ENCODE peak calls at places on chromosomes 5 and 9, in seven cellular contexts. I is HuH-7.5, C is left cardiac atrium, W is thyroid gland, E is T-helper 2 cell, S is esophagus squamous epithelium, X is mucosa of descending colon. Y is an unnamed sample.
A peak's percentile ranks its signal among the peaks of the same experiment; 100 is the strongest.

GRCh38 chr5:69230181-69230580 is 4.5 kb upstream of the CDK7 start:
- DNase-seq in E (no peak), X (no peak), W (no peak), S (no peak), I (no peak), C (no peak), Y (no peak)

GRCh38 chr9:74985041-74985440 is 32.3 kb upstream of the C9orf40 start:
- DNase-seq in X (no peak), C (no peak), S (no peak), E (no peak), I (no peak), W (no peak), Y (no peak)

GRCh38 chr5:107468286-107468685 is 202.5 kb downstream of the EFNA5 start:
- DNase-seq in X (no peak), C (no peak), I (no peak), S (no peak), E (no peak), W (no peak), Y (no peak)

GRCh38 chr9:100472725-100473261 is at the start of gene TMEFF1:
- DNase-seq in X (peak; percentile 41), S (no peak), E (peak; percentile 17), W (peak; percentile 67), C (peak; percentile 28), I (peak; percentile 85), Y (peak; percentile 89)

GRCh38 chr5:144864113-144864512 is 693.4 kb downstream of the KCTD16 start:
- DNase-seq in I (no peak), X (no peak), S (no peak), W (no peak), E (no peak), C (no peak), Y (no peak)

GRCh38 chr9:131468031-131468430 is 34.7 kb upstream of the POMT1 start:
- DNase-seq in X (no peak), E (no peak), C (no peak), W (no peak), I (no peak), S (no peak), Y (no peak)

GRCh38 chr5:96381526-96381925 is 51.5 kb downstream of the PCSK1 start:
- DNase-seq in W (peak; percentile 23), C (no peak), S (no peak), E (no peak), X (no peak), I (no peak), Y (no peak)

GRCh38 chr5:172045315-172045632 is 38.8 kb upstream of the FBXW11 start:
- DNase-seq in S (no peak), W (no peak), I (no peak), C (no peak), X (no peak), E (no peak), Y (no peak)

GRCh38 chr5:57313716-57314115 is 139.9 kb downstream of the GPBP1 start:
- DNase-seq in E (no peak), X (no peak), W (no peak), S (no peak), C (no peak), I (no peak), Y (no peak)

GRCh38 chr9:73079326-73079725 is 72.3 kb upstream of the ANXA1 start:
- DNase-seq in E (no peak), I (no peak), S (no peak), W (no peak), C (no peak), X (no peak), Y (no peak)

GRCh38 chr9:87420884-87421283 is 76.8 kb upstream of the DAPK1 start:
- DNase-seq in E (no peak), S (no peak), C (no peak), X (no peak), I (no peak), W (no peak), Y (no peak)

GRCh38 chr9:99398241-99398640 is 176.2 kb downstream of the SEC61B start:
- DNase-seq in W (no peak), I (no peak), C (no peak), S (no peak), E (no peak), X (no peak), Y (no peak)

GRCh38 chr5:38339446-38339845 is 81.1 kb downstream of the EGFLAM start:
- DNase-seq in C (no peak), I (no peak), S (no peak), W (no peak), X (no peak), E (no peak), Y (no peak)

GRCh38 chr5:149320791-149321330 is 24.4 kb upstream of the GRPEL2 start:
- DNase-seq in W (peak; percentile 96), X (peak; percentile 94), E (no peak), C (peak; percentile 93), S (no peak), I (peak; percentile 60), Y (no peak)

GRCh38 chr5:122790354-122791123 is 15.7 kb downstream of the SNX2 start:
- DNase-seq in I (no peak), C (no peak), X (no peak), E (no peak), W (no peak), S (no peak), Y (no peak)

GRCh38 chr5:159422371-159422770 is 92.1 kb upstream of the IL12B start:
- DNase-seq in X (no peak), S (no peak), E (no peak), I (no peak), C (no peak), W (no peak), Y (no peak)

GRCh38 chr9:137409515-137409914 is 13.4 kb downstream of the EXD3 start:
- DNase-seq in C (no peak), E (no peak), I (no peak), S (no peak), W (no peak), X (no peak), Y (no peak)

GRCh38 chr9:36659500-36659899 is 86.8 kb downstream of the MELK start:
- DNase-seq in E (no peak), S (no peak), X (no peak), W (no peak), C (no peak), I (no peak), Y (no peak)

GRCh38 chr9:120931278-120932085 is 4.9 kb upstream of the TRAF1 start:
- DNase-seq in I (no peak), X (no peak), C (no peak), W (peak; percentile 52), S (no peak), E (peak; percentile 29), Y (no peak)

GRCh38 chr9:35844628-35845301 is 15.7 kb downstream of the TMEM8B start:
- DNase-seq in W (no peak), X (no peak), C (peak; percentile 59), E (no peak), S (peak; percentile 35), I (no peak), Y (no peak)

GRCh38 chr9:105967798-105968197 is 273.5 kb downstream of the TMEM38B start:
- DNase-seq in X (no peak), W (no peak), I (no peak), C (no peak), E (no peak), S (no peak), Y (no peak)

GRCh38 chr5:58255970-58256369 is 203.9 kb downstream of the PLK2 start:
- DNase-seq in X (no peak), I (no peak), C (no peak), W (no peak), E (no peak), S (no peak), Y (no peak)

GRCh38 chr5:168269950-168270349 is 21.5 kb upstream of the WWC1 start:
- DNase-seq in C (no peak), W (peak; percentile 38), X (no peak), E (no peak), I (no peak), S (no peak), Y (no peak)

Y was measured in H1.